ENCODE peak calls at places on chromosomes 4 and X, in five cellular contexts. L is stimulated activated CD4-positive, alpha-beta T cell treated with anti-CD3 and anti-CD28 coated beads, Interleukin-15, amount 100 ng/mL, for 24 hours; Z is glutamatergic neuron; K is memory B cell; Q is NCI-H1417. C is an unnamed sample.

GRCh38 chrX:29617725-29618124 is 597.6 kb upstream of the MAGEB2 start:
- DNase-seq in L (no peak), Z (no peak), K (no peak), Q (peak; percentile 42), C (no peak)

GRCh38 chr4:173415885-173416658 is 17.2 kb upstream of the SCRG1 start:
- DNase-seq in L (no peak), Z (no peak), K (no peak), Q (no peak), C (no peak)

GRCh38 chr4:177016541-177017141 is 223.9 kb upstream of the VEGFC start:
- DNase-seq in L (no peak), Z (no peak), K (no peak), Q (no peak), C (no peak)

GRCh38 chr4:105666693-105667092 is 41.8 kb downstream of the INTS12 start:
- DNase-seq in L (no peak), Z (no peak), K (no peak), Q (peak; percentile 56), C (no peak)

GRCh38 chr4:186770446-186771175 is 47.0 kb upstream of the FAT1 start:
- DNase-seq in L (no peak), Z (no peak), K (no peak), Q (no peak), C (no peak)

GRCh38 chrX:131571348-131571747 is 27.5 kb downstream of the OR13H1 start:
- DNase-seq in L (no peak), Z (no peak), K (no peak), Q (no peak), C (no peak)

GRCh38 chr4:86720508-86721068 is 126.5 kb downstream of the PTPN13 start:
- DNase-seq in L (no peak), Z (no peak), K (no peak), Q (no peak), C (no peak)

GRCh38 chr4:151912626-151913025 is 151.8 kb upstream of the GATB start:
- DNase-seq in L (no peak), Z (no peak), K (no peak), Q (no peak), C (no peak)

GRCh38 chr4:158250321-158250720 is 40.0 kb downstream of the TMEM144 start:
- DNase-seq in L (no peak), Z (no peak), K (no peak), Q (no peak), C (no peak)

GRCh38 chr4:68346461-68346860 is 3.4 kb downstream of the YTHDC1 start:
- DNase-seq in L (no peak), Z (no peak), K (no peak), Q (no peak), C (no peak)

GRCh38 chr4:80876810-80877209 is 153.7 kb upstream of the BMP3 start:
- DNase-seq in L (no peak), Z (no peak), K (no peak), Q (no peak), C (no peak)

GRCh38 chr4:38190717-38191178 is 230.6 kb downstream of the PTTG2 start:
- DNase-seq in L (no peak), Z (no peak), K (no peak), Q (no peak), C (no peak)

GRCh38 chrX:40444133-40444532 is 136.6 kb upstream of the ATP6AP2 start:
- DNase-seq in L (no peak), Z (no peak), K (no peak), Q (no peak), C (no peak)

GRCh38 chrX:22060451-22060940 is 28.4 kb downstream of the PHEX start:
- DNase-seq in L (peak; percentile 48), Z (no peak), K (no peak), Q (no peak), C (no peak)

GRCh38 chr4:95293014-95293413 is 255.8 kb downstream of the UNC5C start:
- DNase-seq in L (no peak), Z (no peak), K (no peak), Q (no peak), C (no peak)

GRCh38 chr4:702618-703048 is 3.0 kb upstream of the PCGF3 start:
- DNase-seq in L (no peak), Z (no peak), K (no peak), Q (no peak), C (no peak)

GRCh38 chr4:149709640-149710039 is 106.0 kb downstream of the IQCM start:
- DNase-seq in L (no peak), Z (no peak), K (no peak), Q (no peak), C (no peak)

GRCh38 chr4:70183168-70183939 is 12.2 kb upstream of the ODAM start:
- DNase-seq in L (peak; percentile 30), Z (peak; percentile 19), K (no peak), Q (peak; percentile 41), C (no peak)

GRCh38 chr4:59612235-59612634 is 1587.9 kb upstream of the ADGRL3 start:
- DNase-seq in L (no peak), Z (no peak), K (no peak), Q (no peak), C (no peak)

GRCh38 chr4:127856485-127857447 is 23.9 kb upstream of the PLK4 start:
- DNase-seq in L (no peak), Z (no peak), K (no peak), Q (no peak), C (no peak)

GRCh38 chrX:118221733-118222132 is 105.1 kb upstream of the KLHL13 start:
- DNase-seq in L (no peak), Z (no peak), K (no peak), Q (no peak), C (no peak)

GRCh38 chr4:83266689-83267088 is 17.9 kb downstream of the COQ2 start:
- DNase-seq in L (no peak), Z (no peak), K (no peak), Q (no peak), C (no peak)

GRCh38 chrX:113384628-113385027 is 544.0 kb upstream of the AMOT start:
- DNase-seq in L (no peak), Z (no peak), K (no peak), Q (no peak), C (no peak)

GRCh38 chrX:54564942-54565341 is 34.9 kb downstream of the GNL3L start:
- DNase-seq in L (no peak), Z (no peak), K (no peak), Q (no peak), C (no peak)

GRCh38 chrX:99938464-99938863 is 471.6 kb downstream of the PCDH19 start:
- DNase-seq in L (no peak), Z (no peak), K (no peak), Q (no peak), C (no peak)

GRCh38 chrX:109709129-109709631 is 23.9 kb downstream of the ACSL4 start:
- DNase-seq in L (no peak), Z (no peak), K (no peak), Q (no peak), C (no peak)

GRCh38 chr4:55931043-55931442 is 17.7 kb upstream of the CEP135 start:
- DNase-seq in L (no peak), Z (no peak), K (no peak), Q (no peak), C (no peak)

GRCh38 chr4:140811429-140811828 is 55.2 kb upstream of the TBC1D9 start:
- DNase-seq in L (no peak), Z (peak; percentile 61), K (no peak), Q (no peak), C (no peak)

GRCh38 chrX:148382983-148383382 is 117.4 kb upstream of the AFF2 start:
- DNase-seq in L (no peak), Z (no peak), K (no peak), Q (no peak), C (no peak)